ENCODE peak calls at places on chromosomes 6 and 20, in ten cellular contexts. One of them, this sample, is unnamed. For H3K36me3, the result is how much of the 10 kb centered on the place peaks cover.

GRCh38 chr20:62123450-62124118 is 1.3 kb downstream of the LSM14B start:
- DNase-seq in IMR-90: peak
- DNase-seq in heart left ventricle: no peak
- DNase-seq in tibial nerve: no peak
- DNase-seq in keratinocyte: no peak
- DNase-seq in fibroblast of lung: peak
- DNase-seq in adrenal gland: no peak
- DNase-seq in psoas muscle: no peak
- DNase-seq in bronchial epithelial cell: peak
- DNase-seq in astrocyte: peak
- DNase-seq in this sample: no peak

GRCh38 chr6:151351146-151351700 is 40.1 kb downstream of the ZBTB2 start:
- DNase-seq in IMR-90: no peak
- DNase-seq in heart left ventricle: no peak
- DNase-seq in tibial nerve: no peak
- DNase-seq in keratinocyte: no peak
- DNase-seq in fibroblast of lung: no peak
- DNase-seq in adrenal gland: no peak
- DNase-seq in psoas muscle: no peak
- DNase-seq in bronchial epithelial cell: no peak
- DNase-seq in astrocyte: no peak
- DNase-seq in this sample: no peak

GRCh38 chr6:83365931-83366330 is 64.9 kb downstream of the ME1 start:
- DNase-seq in IMR-90: peak
- DNase-seq in heart left ventricle: no peak
- DNase-seq in tibial nerve: peak
- DNase-seq in keratinocyte: no peak
- DNase-seq in fibroblast of lung: peak
- DNase-seq in adrenal gland: no peak
- DNase-seq in psoas muscle: no peak
- DNase-seq in bronchial epithelial cell: no peak
- DNase-seq in astrocyte: peak
- DNase-seq in this sample: peak

GRCh38 chr20:62374431-62375152 is 7.5 kb upstream of the LAMA5 start:
- DNase-seq in IMR-90: peak
- DNase-seq in heart left ventricle: no peak
- DNase-seq in tibial nerve: no peak
- DNase-seq in keratinocyte: no peak
- DNase-seq in fibroblast of lung: peak
- DNase-seq in adrenal gland: no peak
- DNase-seq in psoas muscle: no peak
- DNase-seq in bronchial epithelial cell: no peak
- DNase-seq in astrocyte: no peak
- DNase-seq in this sample: no peak

GRCh38 chr20:38355161-38356012 is 9.1 kb downstream of the LBP start:
- DNase-seq in IMR-90: no peak
- DNase-seq in heart left ventricle: no peak
- DNase-seq in tibial nerve: no peak
- DNase-seq in keratinocyte: no peak
- DNase-seq in fibroblast of lung: no peak
- DNase-seq in adrenal gland: no peak
- DNase-seq in psoas muscle: no peak
- DNase-seq in bronchial epithelial cell: no peak
- DNase-seq in astrocyte: no peak
- DNase-seq in this sample: no peak

GRCh38 chr6:74166849-74167248 is 470.8 kb downstream of the CD109 start:
- DNase-seq in IMR-90: peak
- DNase-seq in heart left ventricle: no peak
- DNase-seq in tibial nerve: no peak
- DNase-seq in keratinocyte: peak
- DNase-seq in fibroblast of lung: no peak
- DNase-seq in adrenal gland: no peak
- DNase-seq in psoas muscle: no peak
- DNase-seq in bronchial epithelial cell: peak
- DNase-seq in astrocyte: no peak
- DNase-seq in this sample: no peak

GRCh38 chr20:44888226-44889103 is 3.0 kb downstream of the YWHAB start:
- DNase-seq in IMR-90: no peak
- DNase-seq in heart left ventricle: no peak
- DNase-seq in tibial nerve: no peak
- DNase-seq in keratinocyte: no peak
- DNase-seq in fibroblast of lung: no peak
- DNase-seq in adrenal gland: no peak
- DNase-seq in psoas muscle: no peak
- DNase-seq in bronchial epithelial cell: peak
- DNase-seq in astrocyte: no peak
- DNase-seq in this sample: no peak

GRCh38 chr20:36682311-36682710 is 36.3 kb upstream of the SLA2 start:
- DNase-seq in IMR-90: no peak
- DNase-seq in heart left ventricle: no peak
- DNase-seq in tibial nerve: no peak
- DNase-seq in keratinocyte: no peak
- DNase-seq in fibroblast of lung: no peak
- DNase-seq in adrenal gland: no peak
- DNase-seq in psoas muscle: no peak
- DNase-seq in bronchial epithelial cell: no peak
- DNase-seq in astrocyte: no peak
- DNase-seq in this sample: no peak

GRCh38 chr6:108294297-108294786 is 512 bp upstream of the AFG1L start:
- DNase-seq in IMR-90: no peak
- DNase-seq in heart left ventricle: no peak
- DNase-seq in tibial nerve: no peak
- DNase-seq in keratinocyte: peak
- DNase-seq in fibroblast of lung: no peak
- DNase-seq in adrenal gland: no peak
- DNase-seq in psoas muscle: no peak
- DNase-seq in bronchial epithelial cell: no peak
- DNase-seq in astrocyte: no peak
- DNase-seq in this sample: no peak

GRCh38 chr6:108294787-108295625 is at the start of gene AFG1L:
- DNase-seq in IMR-90: peak
- DNase-seq in heart left ventricle: peak
- DNase-seq in tibial nerve: peak
- DNase-seq in keratinocyte: no peak
- DNase-seq in fibroblast of lung: peak
- DNase-seq in adrenal gland: peak
- DNase-seq in psoas muscle: peak
- DNase-seq in bronchial epithelial cell: peak
- DNase-seq in astrocyte: peak
- DNase-seq in this sample: peak

GRCh38 chr6:108288742-108289141 is 6.1 kb upstream of the AFG1L start:
- DNase-seq in IMR-90: no peak
- DNase-seq in heart left ventricle: no peak
- DNase-seq in tibial nerve: no peak
- DNase-seq in keratinocyte: no peak
- DNase-seq in fibroblast of lung: no peak
- DNase-seq in adrenal gland: no peak
- DNase-seq in psoas muscle: no peak
- DNase-seq in bronchial epithelial cell: no peak
- DNase-seq in astrocyte: no peak
- DNase-seq in this sample: no peak

GRCh38 chr6:108295676-108296075 is 822 bp downstream of the AFG1L start:
- DNase-seq in IMR-90: no peak
- DNase-seq in heart left ventricle: no peak
- DNase-seq in tibial nerve: no peak
- DNase-seq in keratinocyte: no peak
- DNase-seq in fibroblast of lung: no peak
- DNase-seq in adrenal gland: no peak
- DNase-seq in psoas muscle: no peak
- DNase-seq in bronchial epithelial cell: peak
- DNase-seq in astrocyte: no peak
- DNase-seq in this sample: no peak

DNA sequence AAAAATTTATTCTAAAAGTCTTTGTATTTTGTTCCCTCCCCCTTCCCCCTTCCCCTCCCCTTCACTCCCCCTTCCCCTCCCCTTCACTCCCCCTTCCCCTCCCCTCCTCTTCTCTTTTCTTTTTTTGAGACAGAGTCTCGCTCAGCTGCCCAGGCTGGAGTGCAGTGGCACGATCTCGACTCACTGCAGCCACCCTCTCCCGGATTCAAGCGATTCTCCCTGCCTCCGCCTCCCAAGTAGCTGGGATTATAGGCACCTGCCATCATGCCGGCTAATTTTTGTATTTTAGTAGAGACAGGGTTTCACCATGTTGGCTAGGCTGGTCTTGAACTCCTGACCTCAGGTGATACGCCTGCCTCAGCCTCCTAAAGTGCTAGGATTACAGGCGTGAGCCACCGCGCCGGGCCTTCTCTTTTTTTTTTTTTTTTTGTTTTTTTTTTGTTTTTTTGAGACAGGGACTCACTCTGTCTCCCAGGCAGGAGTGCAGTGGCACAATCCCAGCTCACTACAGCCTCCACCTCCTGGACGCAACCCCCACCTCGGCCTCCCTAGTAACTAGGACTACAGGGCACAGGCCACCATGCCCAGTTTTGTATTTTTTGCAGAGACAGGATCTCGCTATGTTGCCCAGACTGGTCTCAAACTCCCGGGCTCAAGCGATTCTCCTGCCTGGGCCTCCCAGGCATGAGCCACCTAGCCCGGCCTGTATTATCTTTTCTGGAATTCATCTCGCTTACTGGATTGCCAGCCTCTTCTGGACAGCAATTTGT is 1.1 kb upstream of the AFG1L start:
- DNase-seq in IMR-90: no peak
- DNase-seq in heart left ventricle: no peak
- DNase-seq in tibial nerve: no peak
- DNase-seq in keratinocyte: no peak
- DNase-seq in fibroblast of lung: no peak
- DNase-seq in adrenal gland: no peak
- DNase-seq in psoas muscle: no peak
- DNase-seq in bronchial epithelial cell: no peak
- DNase-seq in astrocyte: no peak
- DNase-seq in this sample: no peak
- H3K4me3 ChIP-seq in IMR-90: no peak
- H3K4me3 ChIP-seq in heart left ventricle: peak
- H3K4me3 ChIP-seq in tibial nerve: peak
- H3K4me3 ChIP-seq in keratinocyte: peak
- H3K4me3 ChIP-seq in fibroblast of lung: peak
- H3K4me3 ChIP-seq in adrenal gland: peak
- H3K4me3 ChIP-seq in psoas muscle: peak
- H3K4me3 ChIP-seq in bronchial epithelial cell: peak
- H3K4me3 ChIP-seq in astrocyte: peak
- H3K4me3 ChIP-seq in this sample: no peak

DNA sequence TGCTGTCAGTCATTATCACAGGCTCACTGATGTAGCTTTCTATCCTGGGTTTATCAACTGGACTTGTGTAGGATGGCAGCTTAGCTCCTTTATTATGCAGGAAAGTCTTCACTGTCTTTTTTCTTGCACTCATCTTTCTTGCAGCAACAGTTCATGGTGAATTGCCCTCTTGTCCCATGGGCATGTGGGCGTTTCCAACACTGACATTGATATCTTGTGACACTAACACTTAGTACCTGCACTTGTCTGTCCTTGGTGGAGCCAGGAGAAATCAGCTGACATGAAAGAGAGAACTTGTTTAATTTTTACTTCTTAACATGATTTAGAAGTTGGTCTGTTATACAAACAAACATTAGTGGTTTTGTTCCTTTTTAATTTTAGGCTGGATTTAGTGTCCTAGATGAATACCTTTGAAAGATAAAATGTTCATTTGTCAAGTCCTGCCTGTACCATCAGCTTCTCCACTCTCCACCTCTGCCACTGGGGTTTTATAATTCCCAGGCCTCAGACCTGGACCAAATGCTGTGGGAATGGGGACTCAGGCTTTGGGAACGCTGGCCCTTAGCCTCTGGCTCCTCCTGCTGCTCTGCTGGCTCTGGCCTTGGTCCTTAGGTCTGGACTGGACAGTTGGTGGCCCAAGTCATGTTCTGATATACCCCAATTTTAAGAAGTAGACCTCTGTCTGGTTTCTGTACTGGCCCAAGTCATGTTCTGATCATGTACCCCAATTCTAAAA is 161.0 kb upstream of the LAMP5 start:
- DNase-seq in IMR-90: no peak
- DNase-seq in heart left ventricle: no peak
- DNase-seq in tibial nerve: no peak
- DNase-seq in keratinocyte: no peak
- DNase-seq in fibroblast of lung: no peak
- DNase-seq in adrenal gland: no peak
- DNase-seq in psoas muscle: no peak
- DNase-seq in bronchial epithelial cell: no peak
- DNase-seq in astrocyte: no peak
- DNase-seq in this sample: no peak
- TF ChIP-seq CTCF in IMR-90: peak
- TF ChIP-seq CTCF in heart left ventricle: peak
- TF ChIP-seq CTCF in tibial nerve: no peak
- TF ChIP-seq CTCF in keratinocyte: no peak
- TF ChIP-seq CTCF in fibroblast of lung: peak
- TF ChIP-seq CTCF in adrenal gland: no peak
- TF ChIP-seq CTCF in psoas muscle: no peak
- TF ChIP-seq CTCF in bronchial epithelial cell: peak
- TF ChIP-seq CTCF in astrocyte: no peak
- TF ChIP-seq CTCF in this sample: peak

GRCh38 chr20:35039146-35039545 is 53.5 kb downstream of the TRPC4AP start:
- DNase-seq in IMR-90: no peak
- DNase-seq in heart left ventricle: no peak
- DNase-seq in tibial nerve: no peak
- DNase-seq in keratinocyte: no peak
- DNase-seq in fibroblast of lung: no peak
- DNase-seq in adrenal gland: no peak
- DNase-seq in psoas muscle: no peak
- DNase-seq in bronchial epithelial cell: peak
- DNase-seq in astrocyte: no peak
- DNase-seq in this sample: no peak

GRCh38 chr20:35030136-35030535 is 62.5 kb downstream of the TRPC4AP start:
- DNase-seq in IMR-90: no peak
- DNase-seq in heart left ventricle: no peak
- DNase-seq in tibial nerve: no peak
- DNase-seq in keratinocyte: no peak
- DNase-seq in fibroblast of lung: no peak
- DNase-seq in adrenal gland: no peak
- DNase-seq in psoas muscle: no peak
- DNase-seq in bronchial epithelial cell: no peak
- DNase-seq in astrocyte: no peak
- DNase-seq in this sample: no peak

GRCh38 chr20:35040090-35040489 is 52.5 kb downstream of the TRPC4AP start:
- DNase-seq in IMR-90: no peak
- DNase-seq in heart left ventricle: no peak
- DNase-seq in tibial nerve: no peak
- DNase-seq in keratinocyte: no peak
- DNase-seq in fibroblast of lung: no peak
- DNase-seq in adrenal gland: no peak
- DNase-seq in psoas muscle: no peak
- DNase-seq in bronchial epithelial cell: no peak
- DNase-seq in astrocyte: no peak
- DNase-seq in this sample: no peak

GRCh38 chr20:35034150-35034549 is 58.5 kb downstream of the TRPC4AP start:
- DNase-seq in IMR-90: no peak
- DNase-seq in heart left ventricle: no peak
- DNase-seq in tibial nerve: no peak
- DNase-seq in keratinocyte: no peak
- DNase-seq in fibroblast of lung: no peak
- DNase-seq in adrenal gland: no peak
- DNase-seq in psoas muscle: no peak
- DNase-seq in bronchial epithelial cell: no peak
- DNase-seq in astrocyte: no peak
- DNase-seq in this sample: no peak
- H3K36me3 ChIP-seq in IMR-90: under half
- H3K36me3 ChIP-seq in heart left ventricle: under half
- H3K36me3 ChIP-seq in tibial nerve: under half
- H3K36me3 ChIP-seq in keratinocyte: under half
- H3K36me3 ChIP-seq in fibroblast of lung: under half
- H3K36me3 ChIP-seq in adrenal gland: half or more
- H3K36me3 ChIP-seq in psoas muscle: half or more
- H3K36me3 ChIP-seq in bronchial epithelial cell: under half
- H3K36me3 ChIP-seq in astrocyte: under half
- H3K36me3 ChIP-seq in this sample: under half

DNA sequence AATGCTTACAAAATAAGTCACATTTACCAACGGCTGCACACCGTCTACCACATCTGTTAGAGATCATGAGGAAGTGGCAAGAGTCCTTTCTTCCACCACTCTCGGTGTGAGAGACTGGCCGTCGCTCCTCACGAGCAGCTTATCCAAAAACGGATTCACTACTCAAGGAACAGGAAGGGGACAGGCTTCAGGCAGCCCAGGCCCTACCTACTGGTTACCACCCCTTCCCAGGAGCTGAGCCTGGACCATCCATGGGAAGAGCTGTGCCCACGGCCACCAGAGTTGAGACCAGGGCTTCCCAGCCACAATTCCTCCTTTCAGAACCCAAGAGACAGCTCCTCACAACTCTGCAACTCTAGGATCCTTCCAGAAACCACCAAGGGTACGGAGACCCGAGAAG is 37.0 kb downstream of the FOXF2 start:
- DNase-seq in IMR-90: no peak
- DNase-seq in heart left ventricle: no peak
- DNase-seq in tibial nerve: no peak
- DNase-seq in keratinocyte: no peak
- DNase-seq in fibroblast of lung: no peak
- DNase-seq in adrenal gland: no peak
- DNase-seq in psoas muscle: no peak
- DNase-seq in bronchial epithelial cell: no peak
- DNase-seq in astrocyte: no peak
- DNase-seq in this sample: no peak
- H3K4me3 ChIP-seq in IMR-90: no peak
- H3K4me3 ChIP-seq in heart left ventricle: no peak
- H3K4me3 ChIP-seq in tibial nerve: no peak
- H3K4me3 ChIP-seq in keratinocyte: no peak
- H3K4me3 ChIP-seq in fibroblast of lung: no peak
- H3K4me3 ChIP-seq in adrenal gland: no peak
- H3K4me3 ChIP-seq in psoas muscle: no peak
- H3K4me3 ChIP-seq in bronchial epithelial cell: no peak
- H3K4me3 ChIP-seq in astrocyte: no peak
- H3K4me3 ChIP-seq in this sample: no peak

This sample was measured in BJ.